ENCODE peak calls at places on chromosomes 16 and 17, in eight cellular contexts. L is mesothelial cell of epicardium, Q is COR-L47, Z is NCI-H2081, W is NCI-H460, D is A172, J is hepatic stellate cell, Y is T-cell. B is an unnamed sample.

GRCh38 chr17:6233856-6234255 is 163.7 kb downstream of the WSCD1 start:
- DNase-seq in Y (no peak), J (no peak), Q (no peak), L (no peak), D (no peak), W (no peak), Z (no peak), B (no peak)

GRCh38 chr16:54430491-54431030 is 144.0 kb upstream of the IRX3 start:
- DNase-seq in L (no peak), Y (no peak), D (peak), Q (no peak), Z (no peak), J (no peak), W (no peak), B (peak)

GRCh38 chr17:41777579-41778188 is 8.8 kb downstream of the JUP start:
- DNase-seq in L (no peak), D (peak), Q (peak), J (peak), Y (no peak), Z (peak), W (peak), B (peak)

GRCh38 chr16:67394271-67395104 is 1.2 kb upstream of the TPPP3 start:
- DNase-seq in Z (no peak), J (no peak), W (no peak), Y (no peak), D (no peak), Q (no peak), L (no peak), B (no peak)

GRCh38 chr16:11175106-11175795 is 80.8 kb downstream of the SOCS1 start:
- DNase-seq in Y (no peak), Z (no peak), W (no peak), J (no peak), D (no peak), L (no peak), Q (no peak), B (no peak)

GRCh38 chr16:66364959-66365306 is 1.6 kb upstream of the CDH5 start:
- DNase-seq in D (no peak), L (no peak), Q (no peak), J (no peak), W (no peak), Z (no peak), Y (no peak), B (no peak)

GRCh38 chr16:78129349-78129748 is 29.9 kb downstream of the WWOX start:
- DNase-seq in Z (no peak), D (no peak), Y (no peak), Q (no peak), L (no peak), J (no peak), W (no peak), B (peak)

GRCh38 chr17:28938552-28938951 is 12.8 kb downstream of the PHF12 start:
- DNase-seq in J (no peak), D (no peak), L (no peak), W (no peak), Q (no peak), Z (no peak), Y (no peak), B (no peak)

B was measured in fibroblast of villous mesenchyme.